ENCODE peak calls at places on chromosome 16, in nine cellular contexts. W is ascending aorta, Y is fibroblast of lung, F is body of pancreas, V is HFFc6, M is natural killer cell, L is A549, D is thoracic aorta, S is AG09319. B is an unnamed sample.

GRCh38 chr16:81784042-81784785 is 5.1 kb downstream of the PLCG2 start:
- DNase-seq in W (no peak), Y (no peak), F (no peak), V (no peak), M (no peak), L (no peak), D (no peak), S (no peak), B (no peak)

GRCh38 chr16:11312718-11313492 is 31.8 kb upstream of the PRM1 start:
- DNase-seq in W (no peak), Y (peak; percentile 84), F (peak; percentile 74), V (no peak), M (no peak), L (peak; percentile 31), D (no peak), S (peak; percentile 37), B (no peak)

GRCh38 chr16:54812229-54812628 is 118.4 kb upstream of the IRX5 start:
- DNase-seq in W (no peak), Y (no peak), F (no peak), V (no peak), M (no peak), L (peak; percentile 17), D (no peak), S (no peak), B (no peak)

GRCh38 chr16:82845076-82845475 is 218.3 kb downstream of the CDH13 start:
- DNase-seq in W (no peak), Y (no peak), F (no peak), V (no peak), M (no peak), L (no peak), D (no peak), S (no peak), B (no peak)

GRCh38 chr16:75043175-75043937 is 44.5 kb downstream of the ZNRF1 start:
- DNase-seq in W (no peak), Y (peak; percentile 50), F (peak; percentile 19), V (no peak), M (no peak), L (no peak), D (no peak), S (no peak), B (no peak)

GRCh38 chr16:84196727-84197486 is 6.0 kb downstream of the ADAD2 start:
- DNase-seq in W (no peak), Y (no peak), F (no peak), V (no peak), M (no peak), L (no peak), D (no peak), S (no peak), B (no peak)

GRCh38 chr16:46673320-46674013 is 15.5 kb downstream of the VPS35 start:
- DNase-seq in W (no peak), Y (peak; percentile 50), F (peak; percentile 59), V (peak; percentile 53), M (no peak), L (peak; percentile 78), D (no peak), S (no peak), B (peak; percentile 41)

GRCh38 chr16:67199808-67200198 is 872 bp downstream of the ELMO3 start:
- DNase-seq in W (no peak), Y (no peak), F (no peak), V (no peak), M (no peak), L (no peak), D (no peak), S (no peak), B (no peak)

GRCh38 chr16:80580109-80580832 is 39.5 kb downstream of the DYNLRB2 start:
- DNase-seq in W (no peak), Y (peak; percentile 92), F (no peak), V (peak; percentile 49), M (no peak), L (peak; percentile 4), D (no peak), S (no peak), B (no peak)

GRCh38 chr16:84080378-84080777 is 36.4 kb downstream of the MBTPS1 start:
- DNase-seq in W (no peak), Y (no peak), F (no peak), V (no peak), M (no peak), L (no peak), D (no peak), S (no peak), B (no peak)

GRCh38 chr16:72149676-72150464 is 22.1 kb downstream of the PMFBP1 start:
- DNase-seq in W (no peak), Y (no peak), F (no peak), V (no peak), M (no peak), L (no peak), D (no peak), S (no peak), B (peak; percentile 12)

GRCh38 chr16:30063278-30063892 is 2.2 kb upstream of the ALDOA start:
- DNase-seq in W (no peak), Y (no peak), F (no peak), V (no peak), M (no peak), L (no peak), D (no peak), S (no peak), B (no peak)

GRCh38 chr16:30064746-30065111 is 831 bp upstream of the ALDOA start:
- DNase-seq in W (no peak), Y (no peak), F (no peak), V (no peak), M (no peak), L (no peak), D (no peak), S (no peak), B (no peak)

GRCh38 chr16:30065943-30066881 is 652 bp downstream of the ALDOA start:
- DNase-seq in W (no peak), Y (peak; percentile 70), F (no peak), V (no peak), M (no peak), L (peak; percentile 43), D (no peak), S (no peak), B (no peak)

GRCh38 chr16:30065112-30065942 is at the start of gene ALDOA:
- DNase-seq in W (peak; percentile 93), Y (peak; percentile 99), F (peak; percentile 98), V (peak; percentile 98), M (peak; percentile 94), L (peak; percentile 98), D (peak; percentile 94), S (peak; percentile 98), B (peak; percentile 91)

DNA sequence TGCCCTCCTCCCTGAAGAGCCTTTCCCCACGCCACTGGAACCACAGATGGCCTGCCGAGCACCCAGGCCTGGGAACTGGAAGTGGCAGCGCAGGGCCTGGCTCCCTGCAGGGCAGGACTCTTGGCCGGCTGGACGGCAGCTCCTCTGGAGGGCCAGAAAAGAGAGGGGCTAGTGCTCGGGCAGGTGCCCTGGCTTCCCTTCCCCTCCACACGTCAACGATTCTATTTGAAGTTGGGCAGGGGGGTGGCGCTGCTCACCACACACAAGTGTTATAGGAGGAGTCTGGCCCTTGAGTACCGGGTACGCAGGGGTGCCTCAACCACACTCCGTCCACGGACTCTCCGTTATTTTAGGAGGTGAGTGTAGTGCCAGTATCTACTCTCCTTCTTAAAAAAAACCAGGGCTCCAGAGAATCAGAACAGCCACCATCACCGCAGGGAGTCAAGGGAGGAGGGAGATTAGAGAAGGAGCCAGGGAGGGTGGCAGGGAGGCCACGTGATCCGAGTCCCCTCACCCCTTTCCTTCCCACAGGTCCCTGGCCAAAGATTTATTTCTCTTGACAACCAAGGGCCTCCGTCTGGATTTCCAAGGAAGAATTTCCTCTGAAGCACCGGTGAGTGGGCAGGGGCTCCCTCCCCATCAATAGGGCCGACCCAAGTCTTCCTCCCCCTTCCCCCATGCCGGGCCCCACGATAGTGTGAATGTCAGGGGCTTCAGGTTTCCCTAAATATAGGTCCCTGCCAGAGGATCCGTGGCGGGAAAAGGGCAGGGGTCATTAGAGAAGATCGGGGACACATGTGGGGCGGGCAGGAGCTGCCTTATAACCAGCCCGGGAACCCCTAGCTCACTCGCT is 1.4 kb upstream of the ALDOA start:
- DNase-seq in W (peak; percentile 62), Y (peak; percentile 52), F (peak; percentile 85), V (no peak), M (peak; percentile 65), L (peak; percentile 79), D (no peak), S (no peak), B (peak; percentile 61)
- TF ChIP-seq CTCF in W (peak; percentile 23), Y (peak; percentile 20), F (peak; percentile 20), V (peak; percentile 32), M (no peak), L (peak; percentile 55), D (no peak), S (peak; percentile 14), B (no peak)

GRCh38 chr16:24562811-24563210 is 23.4 kb downstream of the RBBP6 start:
- DNase-seq in W (no peak), Y (no peak), F (no peak), V (no peak), M (no peak), L (no peak), D (no peak), S (no peak), B (no peak)

GRCh38 chr16:24572069-24572468 is 32.7 kb downstream of the RBBP6 start:
- DNase-seq in W (no peak), Y (no peak), F (no peak), V (no peak), M (no peak), L (no peak), D (no peak), S (no peak), B (no peak)

GRCh38 chr16:24573141-24573540 is 33.8 kb downstream of the RBBP6 start:
- DNase-seq in W (no peak), Y (no peak), F (no peak), V (no peak), M (no peak), L (no peak), D (no peak), S (no peak), B (no peak)

GRCh38 chr16:24568392-24568791 is 29.0 kb downstream of the RBBP6 start:
- DNase-seq in W (no peak), Y (peak; percentile 23), F (no peak), V (no peak), M (no peak), L (peak; percentile 53), D (no peak), S (no peak), B (no peak)
- TF ChIP-seq CTCF in W (no peak), Y (no peak), F (no peak), V (peak; percentile 67), M (no peak), L (peak; percentile 65), D (no peak), S (peak; percentile 43), B (no peak)

DNA sequence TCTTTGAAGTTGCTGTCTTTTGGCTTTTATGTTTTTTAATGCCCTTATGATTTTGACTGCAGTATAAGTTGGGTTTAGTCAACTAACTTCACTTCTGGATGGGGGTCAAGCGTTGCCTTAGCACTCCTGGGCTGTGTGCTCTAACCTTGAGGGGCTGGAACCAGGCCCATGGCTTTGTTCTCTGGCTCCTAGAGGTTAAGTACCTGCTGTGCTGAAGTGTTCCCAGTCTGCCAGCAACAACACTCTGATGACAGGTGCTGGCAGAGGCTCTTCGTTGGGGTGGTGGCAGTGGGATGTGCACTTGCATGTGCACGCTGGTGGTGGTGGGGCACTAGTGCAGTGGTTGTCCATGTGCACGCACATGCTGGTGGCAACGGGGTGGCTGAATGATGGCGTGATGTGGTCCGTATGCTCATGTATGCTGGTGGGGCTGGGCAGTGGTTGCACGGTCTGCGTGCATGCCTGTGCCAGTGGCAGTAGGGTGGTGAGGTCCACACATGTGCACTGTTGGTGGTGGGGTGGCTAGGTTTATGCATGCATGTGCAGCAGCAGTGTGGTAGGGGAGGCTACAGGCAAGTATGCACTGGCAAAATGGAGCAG is 447.8 kb upstream of the GOT2 start:
- DNase-seq in W (no peak), Y (no peak), F (no peak), V (no peak), M (no peak), L (no peak), D (no peak), S (no peak), B (no peak)
- TF ChIP-seq CTCF in W (no peak), Y (no peak), F (no peak), V (no peak), M (no peak), L (no peak), D (no peak), S (no peak), B (no peak)

GRCh38 chr16:17346774-17347569 is 123.8 kb downstream of the XYLT1 start:
- DNase-seq in W (no peak), Y (no peak), F (no peak), V (no peak), M (no peak), L (no peak), D (no peak), S (no peak), B (no peak)
- TF ChIP-seq CTCF in W (no peak), Y (no peak), F (no peak), V (no peak), M (no peak), L (no peak), D (no peak), S (no peak), B (no peak)